ENCODE peak calls at places on chromosomes 2 and 18, in seven cellular contexts. G, Q, F, U, J, W and S are unnamed samples.

GRCh38 chr2:9292426-9292825 is 85.8 kb downstream of the ASAP2 start:
- DNase-seq in G (no peak), Q (no peak), F (no peak), U (no peak), J (no peak), W (no peak), S (no peak)

GRCh38 chr2:6978991-6979390 is 61.8 kb downstream of the RNF144A start:
- DNase-seq in G (no peak), Q (no peak), F (no peak), U (no peak), J (no peak), W (no peak), S (no peak)

GRCh38 chr18:44682871-44683221 is 2.2 kb downstream of the SETBP1 start:
- DNase-seq in G (no peak), Q (peak; percentile 53), F (no peak), U (no peak), J (no peak), W (no peak), S (no peak)

GRCh38 chr2:237171396-237171795 is 85.7 kb downstream of the COPS8 start:
- DNase-seq in G (no peak), Q (no peak), F (peak; percentile 19), U (peak; percentile 68), J (peak; percentile 14), W (no peak), S (no peak)

GRCh38 chr2:221911316-221911715 is 339.2 kb upstream of the EPHA4 start:
- DNase-seq in G (no peak), Q (no peak), F (no peak), U (no peak), J (no peak), W (no peak), S (no peak)

GRCh38 chr2:85002534-85002933 is 31.6 kb downstream of the KCMF1 start:
- DNase-seq in G (no peak), Q (no peak), F (no peak), U (no peak), J (no peak), W (no peak), S (no peak)

GRCh38 chr2:210663574-210663973 is 107.2 kb downstream of the CPS1 start:
- DNase-seq in G (no peak), Q (no peak), F (no peak), U (no peak), J (peak; percentile 26), W (no peak), S (no peak)

GRCh38 chr18:13279181-13280065 is 60.9 kb downstream of the LDLRAD4 start:
- DNase-seq in G (peak; percentile 54), Q (no peak), F (no peak), U (no peak), J (no peak), W (no peak), S (no peak)

GRCh38 chr18:77376043-77376732 is 126.5 kb downstream of the GALR1 start:
- DNase-seq in G (no peak), Q (no peak), F (no peak), U (no peak), J (no peak), W (no peak), S (no peak)

GRCh38 chr2:192030289-192030688 is 164.4 kb downstream of the TMEFF2 start:
- DNase-seq in G (no peak), Q (no peak), F (no peak), U (no peak), J (no peak), W (no peak), S (no peak)

GRCh38 chr2:191446910-191447309 is 201.7 kb downstream of the MYO1B start:
- DNase-seq in G (no peak), Q (no peak), F (no peak), U (no peak), J (no peak), W (no peak), S (no peak)

GRCh38 chr2:69601179-69601612 is 42.3 kb downstream of the AAK1 start:
- DNase-seq in G (no peak), Q (no peak), F (peak; percentile 61), U (peak; percentile 55), J (peak; percentile 45), W (no peak), S (no peak)

GRCh38 chr2:191635333-191636234 is 42.4 kb upstream of the NABP1 start:
- DNase-seq in G (no peak), Q (no peak), F (peak; percentile 13), U (peak; percentile 41), J (no peak), W (no peak), S (no peak)

GRCh38 chr2:45244928-45245327 is 235.7 kb upstream of the SIX2 start:
- DNase-seq in G (no peak), Q (no peak), F (no peak), U (no peak), J (no peak), W (no peak), S (no peak)

GRCh38 chr2:216339456-216340279 is 32.6 kb downstream of the MARCHF4 start:
- DNase-seq in G (no peak), Q (peak; percentile 12), F (no peak), U (no peak), J (peak; percentile 41), W (no peak), S (no peak)

GRCh38 chr2:75605770-75606535 is 40.6 kb upstream of the MRPL19 start:
- DNase-seq in G (no peak), Q (no peak), F (no peak), U (peak; percentile 77), J (peak; percentile 74), W (no peak), S (no peak)

GRCh38 chr2:179987916-179988315 is 19.2 kb downstream of the CWC22 start:
- DNase-seq in G (no peak), Q (no peak), F (no peak), U (no peak), J (no peak), W (no peak), S (no peak)

GRCh38 chr2:27023740-27024139 is 9.0 kb upstream of the TMEM214 start:
- DNase-seq in G (no peak), Q (no peak), F (no peak), U (no peak), J (no peak), W (no peak), S (no peak)

GRCh38 chr2:196208915-196209314 is 37.5 kb upstream of the STK17B start:
- DNase-seq in G (no peak), Q (no peak), F (no peak), U (no peak), J (no peak), W (no peak), S (no peak)